ENCODE peak calls at places on chromosome 1, in ten cellular contexts. B, F, V, L, O, Y, R, C, W and H are unnamed samples.

GRCh38 chr1:172268237-172268636 is 152.2 kb upstream of the C1orf105 start:
- DNase-seq in B (no peak), F (peak), V (no peak), L (no peak), O (no peak), Y (no peak), R (no peak), C (no peak), W (no peak), H (no peak)

GRCh38 chr1:76591963-76592362 is 275.3 kb upstream of the ST6GALNAC5 start:
- DNase-seq in B (no peak), F (no peak), V (no peak), L (no peak), O (no peak), Y (no peak), R (no peak), C (no peak), W (no peak), H (no peak)

GRCh38 chr1:21628798-21629393 is 40.3 kb downstream of the RAP1GAP start:
- DNase-seq in B (no peak), F (no peak), V (no peak), L (no peak), O (no peak), Y (no peak), R (no peak), C (peak), W (no peak), H (no peak)

GRCh38 chr1:209860293-209860881 is 32.6 kb downstream of the UTP25 start:
- DNase-seq in B (peak), F (peak), V (peak), L (peak), O (peak), Y (peak), R (peak), C (peak), W (peak), H (peak)

GRCh38 chr1:44029911-44030605 is 1.2 kb downstream of the SLC6A9 start:
- DNase-seq in B (peak), F (peak), V (peak), L (peak), O (peak), Y (peak), R (peak), C (peak), W (peak), H (peak)

GRCh38 chr1:186927884-186928283 is 99.1 kb downstream of the PLA2G4A start:
- DNase-seq in B (no peak), F (no peak), V (no peak), L (no peak), O (no peak), Y (no peak), R (no peak), C (no peak), W (no peak), H (no peak)

GRCh38 chr1:222018051-222018450 is 276.2 kb upstream of the DUSP10 start:
- DNase-seq in B (no peak), F (peak), V (no peak), L (no peak), O (no peak), Y (no peak), R (no peak), C (no peak), W (no peak), H (no peak)

GRCh38 chr1:175512637-175513412 is 230.6 kb downstream of the TNR start:
- DNase-seq in B (no peak), F (no peak), V (no peak), L (no peak), O (no peak), Y (no peak), R (no peak), C (no peak), W (no peak), H (no peak)

GRCh38 chr1:27366113-27366410 is 699 bp downstream of the MAP3K6 start:
- DNase-seq in B (peak), F (peak), V (peak), L (peak), O (peak), Y (peak), R (peak), C (peak), W (peak), H (peak)

GRCh38 chr1:45008076-45008475 is 3.0 kb downstream of the HECTD3 start:
- DNase-seq in B (no peak), F (no peak), V (peak), L (no peak), O (no peak), Y (no peak), R (no peak), C (no peak), W (no peak), H (no peak)

GRCh38 chr1:52059326-52059725 is 3.2 kb downstream of the BTF3L4 start:
- DNase-seq in B (no peak), F (peak), V (no peak), L (no peak), O (peak), Y (no peak), R (no peak), C (no peak), W (peak), H (no peak)

GRCh38 chr1:225871374-225872074 is 10.7 kb downstream of the TMEM63A start:
- DNase-seq in B (no peak), F (no peak), V (no peak), L (no peak), O (no peak), Y (no peak), R (no peak), C (no peak), W (peak), H (no peak)

GRCh38 chr1:198108646-198109045 is 48.2 kb upstream of the NEK7 start:
- DNase-seq in B (no peak), F (no peak), V (no peak), L (no peak), O (peak), Y (no peak), R (no peak), C (no peak), W (peak), H (no peak)

GRCh38 chr1:230825061-230825803 is 43.1 kb downstream of the C1orf198 start:
- DNase-seq in B (no peak), F (peak), V (no peak), L (no peak), O (peak), Y (no peak), R (no peak), C (no peak), W (peak), H (no peak)

GRCh38 chr1:26970810-26971209 is 10.5 kb upstream of the KDF1 start:
- DNase-seq in B (no peak), F (no peak), V (no peak), L (no peak), O (no peak), Y (no peak), R (no peak), C (no peak), W (no peak), H (no peak)

GRCh38 chr1:44293761-44294315 is 61.2 kb downstream of the ERI3 start:
- DNase-seq in B (no peak), F (no peak), V (no peak), L (no peak), O (no peak), Y (no peak), R (no peak), C (peak), W (peak), H (no peak)

GRCh38 chr1:9835758-9836631 is 12.2 kb upstream of the CLSTN1 start:
- DNase-seq in B (no peak), F (peak), V (no peak), L (no peak), O (peak), Y (no peak), R (no peak), C (peak), W (peak), H (no peak)

GRCh38 chr1:208004851-208005250 is 93.9 kb upstream of the CD34 start:
- DNase-seq in B (no peak), F (peak), V (no peak), L (no peak), O (peak), Y (no peak), R (no peak), C (no peak), W (peak), H (no peak)

GRCh38 chr1:182444497-182444896 is 5.4 kb upstream of the RGSL1 start:
- DNase-seq in B (no peak), F (no peak), V (no peak), L (no peak), O (no peak), Y (no peak), R (no peak), C (no peak), W (no peak), H (no peak)

GRCh38 chr1:10575616-10576015 is 100.9 kb downstream of the PEX14 start:
- DNase-seq in B (no peak), F (peak), V (no peak), L (no peak), O (peak), Y (no peak), R (no peak), C (no peak), W (peak), H (no peak)

GRCh38 chr1:21526441-21526840 is 17.2 kb downstream of the ALPL start:
- DNase-seq in B (no peak), F (no peak), V (no peak), L (no peak), O (no peak), Y (no peak), R (no peak), C (no peak), W (no peak), H (no peak)

GRCh38 chr1:244904119-244904518 is 39.8 kb upstream of the HNRNPU start:
- DNase-seq in B (no peak), F (no peak), V (no peak), L (no peak), O (no peak), Y (no peak), R (no peak), C (no peak), W (no peak), H (no peak)

GRCh38 chr1:20974069-20974468 is 187.0 kb upstream of the HP1BP3 start:
- DNase-seq in B (no peak), F (no peak), V (no peak), L (no peak), O (peak), Y (no peak), R (no peak), C (no peak), W (peak), H (no peak)

GRCh38 chr1:244012232-244012631 is 38.9 kb upstream of the ZBTB18 start:
- DNase-seq in B (no peak), F (peak), V (no peak), L (no peak), O (peak), Y (no peak), R (no peak), C (no peak), W (peak), H (no peak)

GRCh38 chr1:151193304-151193703 is 3.3 kb upstream of the VPS72 start:
- DNase-seq in B (no peak), F (no peak), V (peak), L (no peak), O (no peak), Y (no peak), R (no peak), C (no peak), W (no peak), H (no peak)

GRCh38 chr1:15525043-15525958 is 1.3 kb upstream of the CASP9 start:
- DNase-seq in B (no peak), F (no peak), V (peak), L (no peak), O (peak), Y (no peak), R (no peak), C (peak), W (peak), H (no peak)

GRCh38 chr1:183277821-183278735 is 92.0 kb downstream of the LAMC2 start:
- DNase-seq in B (no peak), F (peak), V (no peak), L (no peak), O (peak), Y (no peak), R (no peak), C (no peak), W (peak), H (no peak)

GRCh38 chr1:14980801-14981200 is 172.7 kb upstream of the TMEM51 start:
- DNase-seq in B (peak), F (no peak), V (no peak), L (no peak), O (peak), Y (no peak), R (no peak), C (no peak), W (peak), H (no peak)

GRCh38 chr1:247962911-247963588 is 2.0 kb upstream of the OR2AK2 start:
- DNase-seq in B (no peak), F (no peak), V (no peak), L (no peak), O (no peak), Y (no peak), R (no peak), C (no peak), W (peak), H (no peak)

GRCh38 chr1:5918275-5918649 is 74.0 kb downstream of the NPHP4 start:
- DNase-seq in B (no peak), F (no peak), V (no peak), L (no peak), O (no peak), Y (no peak), R (no peak), C (no peak), W (no peak), H (no peak)

GRCh38 chr1:113579256-113580018 is 179.8 kb downstream of the PHTF1 start:
- DNase-seq in B (no peak), F (peak), V (no peak), L (no peak), O (peak), Y (no peak), R (no peak), C (no peak), W (no peak), H (no peak)

GRCh38 chr1:79113836-79114235 is 107.3 kb upstream of the ADGRL4 start:
- DNase-seq in B (no peak), F (no peak), V (no peak), L (no peak), O (no peak), Y (no peak), R (no peak), C (no peak), W (peak), H (no peak)

GRCh38 chr1:100552922-100553321 is 15.0 kb downstream of the GPR88 start:
- DNase-seq in B (no peak), F (no peak), V (no peak), L (no peak), O (no peak), Y (no peak), R (no peak), C (no peak), W (no peak), H (no peak)

GRCh38 chr1:47231314-47232186 is 475 bp downstream of the TAL1 start:
- DNase-seq in B (peak), F (peak), V (no peak), L (peak), O (peak), Y (no peak), R (no peak), C (peak), W (peak), H (no peak)

GRCh38 chr1:152189657-152190442 is 30.8 kb upstream of the RPTN start:
- DNase-seq in B (peak), F (peak), V (peak), L (peak), O (peak), Y (peak), R (peak), C (no peak), W (peak), H (no peak)

GRCh38 chr1:217747156-217747769 is 116.1 kb downstream of the SPATA17 start:
- DNase-seq in B (no peak), F (peak), V (no peak), L (no peak), O (peak), Y (no peak), R (no peak), C (no peak), W (peak), H (no peak)

GRCh38 chr1:1562556-1563195 is 12.0 kb downstream of the SSU72 start:
- DNase-seq in B (no peak), F (no peak), V (no peak), L (no peak), O (no peak), Y (no peak), R (no peak), C (no peak), W (no peak), H (no peak)

GRCh38 chr1:41109316-41110263 is 88.1 kb upstream of the SLFNL1 start:
- DNase-seq in B (no peak), F (peak), V (no peak), L (no peak), O (peak), Y (no peak), R (no peak), C (no peak), W (peak), H (no peak)

GRCh38 chr1:1431845-1432565 is 3.5 kb upstream of the VWA1 start:
- DNase-seq in B (no peak), F (no peak), V (no peak), L (no peak), O (no peak), Y (no peak), R (no peak), C (no peak), W (no peak), H (no peak)